ENCODE peak calls at places on chromosomes 4 and X, in nine cellular contexts. J is coronary artery; N is amygdala; M is RPMI7951; O is lung microvascular endothelial cell; W is activated CD4-positive, alpha-beta T cell treated with anti-CD3 and anti-CD28 coated beads, Interleukin-2, amount 10 ng/mL, durations not matched to agents 7 days and 5 days; Z is endothelial cell; U is mammary epithelial cell; Y is activated T-helper 1 cell treated with Interleukin-2 at 50 U/mL for 16 hours. Q is an unnamed sample.

GRCh38 chrX:3815896-3816664 is 102.6 kb upstream of the PRKX start:
- DNase-seq in J (peak), Y (peak), M (peak), N (no peak), O (peak), W (peak), U (peak), Z (peak), Q (no peak)

GRCh38 chr4:183289688-183290087 is 30.4 kb downstream of the CLDN22 start:
- DNase-seq in U (no peak), M (peak), N (no peak), J (no peak), W (no peak), O (no peak), Z (no peak), Y (no peak), Q (no peak)

GRCh38 chrX:65572971-65573370 is 38.4 kb upstream of the LAS1L start:
- DNase-seq in M (no peak), J (no peak), Y (no peak), W (no peak), Z (no peak), N (no peak), U (no peak), O (no peak), Q (no peak)

GRCh38 chr4:37816006-37816405 is 10.5 kb upstream of the PGM2 start:
- DNase-seq in W (peak), Z (no peak), J (no peak), O (peak), Y (no peak), U (no peak), N (no peak), M (no peak), Q (no peak)

GRCh38 chr4:86972997-86973396 is 38.2 kb downstream of the AFF1 start:
- DNase-seq in U (peak), Z (no peak), W (no peak), Y (no peak), J (no peak), N (no peak), O (no peak), M (no peak), Q (no peak)

GRCh38 chr4:110630621-110631402 is 7.9 kb upstream of the PITX2 start:
- DNase-seq in J (no peak), N (no peak), Z (peak), Y (no peak), O (no peak), U (no peak), W (no peak), M (no peak), Q (no peak)

GRCh38 chr4:98641906-98642668 is 16.3 kb downstream of the TSPAN5 start:
- DNase-seq in O (no peak), J (no peak), N (no peak), W (no peak), U (no peak), M (no peak), Z (no peak), Y (no peak), Q (no peak)

GRCh38 chr4:20326977-20327376 is 75.3 kb downstream of the SLIT2 start:
- DNase-seq in J (no peak), U (no peak), O (no peak), M (no peak), W (no peak), Y (no peak), N (no peak), Z (no peak), Q (no peak)

GRCh38 chr4:121690001-121690400 is 6.8 kb downstream of the ANXA5 start:
- DNase-seq in Y (no peak), M (peak), W (no peak), O (peak), U (peak), N (no peak), J (no peak), Z (no peak), Q (no peak)

GRCh38 chrX:113551919-113552318 is 711.3 kb upstream of the AMOT start:
- DNase-seq in Y (no peak), W (no peak), O (no peak), N (no peak), J (no peak), M (no peak), U (no peak), Z (no peak), Q (no peak)

GRCh38 chrX:138859421-138859820 is 147.9 kb upstream of the FGF13 start:
- DNase-seq in Z (no peak), M (no peak), Y (no peak), U (no peak), O (no peak), W (no peak), J (no peak), N (no peak), Q (no peak)

GRCh38 chrX:7552758-7553157 is 290.2 kb upstream of the VCX start:
- DNase-seq in U (no peak), N (no peak), Y (no peak), J (no peak), W (no peak), Z (no peak), M (no peak), O (no peak), Q (no peak)

GRCh38 chrX:15292861-15293260 is 22.6 kb downstream of the ASB11 start:
- DNase-seq in M (peak), N (no peak), Z (no peak), O (no peak), J (no peak), U (peak), W (no peak), Y (no peak), Q (no peak)

GRCh38 chr4:3871181-3871852 is 105.1 kb downstream of the ADRA2C start:
- DNase-seq in U (no peak), Z (peak), O (no peak), W (peak), N (no peak), J (no peak), Y (no peak), M (no peak), Q (no peak)

GRCh38 chr4:128525387-128525786 is 237.8 kb upstream of the PGRMC2 start:
- DNase-seq in Z (no peak), J (no peak), U (peak), W (no peak), O (peak), M (peak), N (no peak), Y (no peak), Q (no peak)

GRCh38 chrX:47158131-47158530 is 13.1 kb downstream of the RBM10 start:
- DNase-seq in M (no peak), J (no peak), Y (no peak), O (no peak), W (no peak), N (no peak), U (no peak), Z (no peak), Q (no peak)

Q was measured in activated CD4-positive, CD25-positive, alpha-beta regulatory T cell.